ENCODE peak calls at places on chromosomes 6 and 20, in ten cellular contexts. B, Y, Q, C, T, M, L, G, H and E are unnamed samples.
A peak's percentile ranks its signal among the peaks of the same experiment; 100 is the strongest.

GRCh38 chr20:23062632-23063031 is 13.2 kb upstream of the THBD start:
- DNase-seq in B (no peak), Y (no peak), Q (no peak), C (no peak), T (no peak), M (no peak), L (no peak), G (no peak), H (no peak), E (no peak)

GRCh38 chr6:38413097-38413800 is 226.5 kb downstream of the BTBD9 start:
- DNase-seq in B (peak; percentile 45), Y (no peak), Q (no peak), C (no peak), T (no peak), M (peak; percentile 10), L (no peak), G (no peak), H (no peak), E (no peak)

GRCh38 chr20:32527447-32528055 is 57.6 kb downstream of the NOL4L start:
- DNase-seq in B (peak; percentile 56), Y (no peak), Q (no peak), C (no peak), T (no peak), M (no peak), L (no peak), G (no peak), H (no peak), E (no peak)

GRCh38 chr6:64489760-64490159 is 854.2 kb downstream of the PHF3 start:
- DNase-seq in B (no peak), Y (no peak), Q (no peak), C (no peak), T (no peak), M (no peak), L (no peak), G (no peak), H (no peak), E (no peak)

GRCh38 chr20:37994512-37994911 is 38.7 kb downstream of the TTI1 start:
- DNase-seq in B (peak; percentile 57), Y (no peak), Q (peak; percentile 92), C (no peak), T (peak; percentile 43), M (no peak), L (no peak), G (peak; percentile 64), H (no peak), E (no peak)

GRCh38 chr20:63182425-63182824 is 33.5 kb downstream of the YTHDF1 start:
- DNase-seq in B (no peak), Y (no peak), Q (no peak), C (no peak), T (no peak), M (no peak), L (no peak), G (no peak), H (no peak), E (no peak)

GRCh38 chr6:45388328-45388727 is 10.6 kb upstream of the SUPT3H start:
- DNase-seq in B (peak; percentile 56), Y (no peak), Q (no peak), C (no peak), T (no peak), M (no peak), L (no peak), G (peak; percentile 45), H (no peak), E (no peak)

GRCh38 chr20:9506337-9506821 is 8.0 kb upstream of the LAMP5 start:
- DNase-seq in B (peak; percentile 40), Y (peak; percentile 12), Q (no peak), C (no peak), T (no peak), M (no peak), L (no peak), G (no peak), H (no peak), E (no peak)

GRCh38 chr6:77450924-77451323 is 12.4 kb downstream of the HTR1B start:
- DNase-seq in B (peak; percentile 58), Y (no peak), Q (peak; percentile 46), C (no peak), T (no peak), M (no peak), L (no peak), G (peak; percentile 59), H (no peak), E (no peak)

GRCh38 chr6:157107915-157108651 is 215.2 kb downstream of the TMEM242 start:
- DNase-seq in B (peak; percentile 89), Y (no peak), Q (peak; percentile 62), C (no peak), T (no peak), M (no peak), L (peak; percentile 58), G (peak; percentile 98), H (no peak), E (no peak)

GRCh38 chr20:63974402-63975200 is 4.8 kb downstream of the SAMD10 start:
- DNase-seq in B (peak; percentile 32), Y (no peak), Q (peak; percentile 45), C (no peak), T (no peak), M (peak; percentile 22), L (no peak), G (peak; percentile 74), H (no peak), E (no peak)

DNA sequence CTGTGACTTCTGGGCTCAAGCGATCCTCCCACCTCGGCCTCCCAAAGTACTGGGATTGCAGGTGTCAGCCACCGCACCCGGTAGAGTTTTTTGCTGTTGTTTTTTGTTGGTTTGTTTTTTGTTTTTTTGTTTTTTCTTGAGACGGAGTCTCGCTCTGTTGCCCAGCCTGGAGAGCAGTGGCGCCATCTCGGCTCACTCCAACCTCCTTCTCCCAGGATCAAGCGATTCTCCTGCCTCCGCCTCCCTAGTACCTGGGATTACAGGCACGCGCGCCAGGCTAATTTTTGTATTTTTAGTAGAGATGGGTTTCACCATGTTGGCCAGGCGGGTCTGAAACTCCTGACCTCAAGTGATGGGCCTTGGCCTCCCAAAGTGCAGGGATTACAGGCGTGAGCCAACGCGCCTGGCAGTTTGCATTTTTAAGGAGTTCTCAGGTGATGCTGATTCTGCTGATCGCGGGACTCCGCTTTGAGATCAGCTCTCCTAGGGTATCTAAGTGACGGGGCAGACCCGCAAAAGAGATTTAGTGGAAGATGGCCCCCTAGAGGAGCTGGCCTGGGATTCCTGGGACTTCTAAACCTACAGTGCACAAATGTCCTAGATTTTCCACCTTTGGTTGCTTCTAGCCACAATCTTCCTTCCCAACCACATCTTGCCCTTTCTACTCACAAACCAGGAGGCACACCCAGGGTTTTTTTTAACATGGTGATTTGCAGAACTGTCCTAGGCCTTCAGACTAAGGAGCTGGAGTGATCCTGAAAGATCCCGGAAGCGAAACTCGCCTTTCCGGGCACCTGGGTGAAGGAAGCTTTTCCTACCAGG is 45.2 kb downstream of the DPPA5 start:
- DNase-seq in B (peak; percentile 44), Y (peak; percentile 11), Q (peak; percentile 42), C (no peak), T (no peak), M (no peak), L (no peak), G (no peak), H (no peak), E (no peak)
- TF ChIP-seq CTCF in B (peak; percentile 7), Y (no peak), Q (no peak), C (peak; percentile 44), T (no peak), M (no peak), L (peak; percentile 35), G (peak; percentile 17), H (no peak), E (no peak)

GRCh38 chr6:43264599-43264998 is 21.3 kb downstream of the TTBK1 start:
- DNase-seq in B (no peak), Y (no peak), Q (no peak), C (no peak), T (no peak), M (no peak), L (no peak), G (no peak), H (no peak), E (no peak)

GRCh38 chr6:43265564-43265963 is 22.3 kb downstream of the TTBK1 start:
- DNase-seq in B (no peak), Y (no peak), Q (no peak), C (no peak), T (peak; percentile 61), M (no peak), L (no peak), G (no peak), H (no peak), E (no peak)

GRCh38 chr6:43262780-43263313 is 19.6 kb downstream of the TTBK1 start:
- DNase-seq in B (no peak), Y (no peak), Q (no peak), C (no peak), T (no peak), M (no peak), L (no peak), G (no peak), H (no peak), E (no peak)

GRCh38 chr6:43262000-43262779 is 18.9 kb downstream of the TTBK1 start:
- DNase-seq in B (no peak), Y (no peak), Q (no peak), C (no peak), T (peak; percentile 61), M (no peak), L (no peak), G (no peak), H (no peak), E (no peak)

DNA sequence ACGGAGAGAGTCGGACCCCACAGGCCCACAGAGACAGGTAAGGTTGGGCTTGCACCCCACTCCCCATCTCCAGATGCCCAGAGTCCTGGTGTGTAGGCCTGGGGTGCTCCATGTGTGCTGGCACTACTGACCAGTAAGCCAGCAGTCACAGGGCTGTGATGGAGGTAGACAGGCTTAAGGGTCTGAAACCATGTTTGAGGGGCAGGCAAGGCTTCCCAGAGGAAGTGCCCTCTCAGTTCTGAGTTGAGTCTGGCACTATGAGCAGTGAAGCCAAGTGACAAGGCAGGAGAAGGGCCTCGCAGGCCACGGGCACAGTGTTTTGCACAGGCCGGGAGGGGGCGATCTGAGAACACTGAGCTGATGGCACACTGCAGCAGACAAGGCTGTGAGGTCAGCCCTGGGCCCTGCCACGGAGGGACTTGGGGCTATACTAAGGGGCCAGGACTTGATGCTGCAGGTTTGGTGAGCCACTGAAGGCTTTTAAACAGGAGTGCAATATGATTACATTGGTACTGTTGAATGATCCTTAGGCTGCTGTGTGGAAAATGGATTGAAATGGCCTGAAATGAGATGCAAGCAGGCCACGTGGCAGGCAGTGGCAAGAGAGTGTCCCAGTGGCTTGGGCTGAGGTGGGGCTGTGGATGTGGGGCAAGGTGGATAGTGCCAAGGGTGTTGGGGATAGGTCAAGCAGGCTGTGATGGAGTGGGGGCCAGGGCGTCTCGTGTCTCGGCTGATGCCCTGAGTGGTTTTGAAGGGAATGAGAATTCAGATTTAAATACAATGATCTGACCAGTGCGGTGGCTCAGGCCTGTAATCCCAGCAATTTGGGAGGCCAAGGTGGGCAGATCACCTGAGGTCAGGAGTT is 20.3 kb downstream of the TTBK1 start:
- DNase-seq in B (peak; percentile 86), Y (peak; percentile 81), Q (peak; percentile 77), C (peak; percentile 63), T (peak; percentile 78), M (peak; percentile 76), L (no peak), G (peak; percentile 62), H (peak; percentile 95), E (peak; percentile 65)
- TF ChIP-seq CTCF in B (peak; percentile 87), Y (peak; percentile 75), Q (peak; percentile 77), C (peak; percentile 79), T (peak; percentile 100), M (peak; percentile 80), L (peak; percentile 83), G (peak; percentile 90), H (peak; percentile 90), E (peak; percentile 65)

GRCh38 chr6:10381133-10381829 is 33.6 kb downstream of the TFAP2A start:
- DNase-seq in B (peak; percentile 29), Y (peak; percentile 43), Q (no peak), C (no peak), T (no peak), M (no peak), L (no peak), G (no peak), H (peak; percentile 69), E (no peak)
- TF ChIP-seq CTCF in B (peak; percentile 7), Y (peak; percentile 12), Q (no peak), C (peak; percentile 41), T (peak; percentile 34), M (no peak), L (peak; percentile 27), G (no peak), H (peak; percentile 9), E (no peak)

GRCh38 chr6:78810146-78810545 is 57.2 kb upstream of the IRAK1BP1 start:
- DNase-seq in B (peak; percentile 46), Y (peak; percentile 19), Q (peak; percentile 81), C (no peak), T (peak; percentile 21), M (no peak), L (no peak), G (peak; percentile 50), H (peak; percentile 22), E (no peak)
- TF ChIP-seq CTCF in B (peak; percentile 74), Y (peak; percentile 44), Q (peak; percentile 50), C (peak; percentile 70), T (peak; percentile 77), M (peak; percentile 6), L (peak; percentile 78), G (peak; percentile 77), H (peak; percentile 17), E (no peak)